ENCODE peak calls at places on chromosomes 2 and 18, in nine cellular contexts. One of them, this sample, is unnamed.

GRCh38 chr2:24970483-24971299 is 1.1 kb downstream of the DNAJC27 start:
- DNase-seq in astrocyte of the cerebellum: no peak
- DNase-seq in mucosa of descending colon: peak; percentile 52
- DNase-seq in AG10803: peak; percentile 57
- DNase-seq in A549: peak; percentile 35
- DNase-seq in Peyer's patch: no peak
- DNase-seq in NT2/D1: no peak
- DNase-seq in IMR-90: peak; percentile 30
- DNase-seq in right cardiac atrium: peak; percentile 54
- DNase-seq in this sample: no peak

GRCh38 chr18:25058520-25058919 is 293.4 kb downstream of the ZNF521 start:
- DNase-seq in astrocyte of the cerebellum: no peak
- DNase-seq in AG10803: no peak
- DNase-seq in NT2/D1: no peak
- DNase-seq in A549: no peak
- DNase-seq in right cardiac atrium: no peak
- DNase-seq in Peyer's patch: no peak
- DNase-seq in IMR-90: no peak
- DNase-seq in mucosa of descending colon: peak; percentile 60
- DNase-seq in this sample: no peak

GRCh38 chr2:34308140-34308539 is 709.0 kb upstream of the FAM98A start:
- DNase-seq in A549: no peak
- DNase-seq in astrocyte of the cerebellum: no peak
- DNase-seq in mucosa of descending colon: no peak
- DNase-seq in AG10803: no peak
- DNase-seq in IMR-90: no peak
- DNase-seq in Peyer's patch: no peak
- DNase-seq in NT2/D1: no peak
- DNase-seq in right cardiac atrium: no peak
- DNase-seq in this sample: no peak

GRCh38 chr2:200703132-200703925 is 108.4 kb upstream of the BZW1 start:
- DNase-seq in right cardiac atrium: no peak
- DNase-seq in NT2/D1: peak; percentile 39
- DNase-seq in Peyer's patch: no peak
- DNase-seq in astrocyte of the cerebellum: peak; percentile 76
- DNase-seq in mucosa of descending colon: no peak
- DNase-seq in A549: peak; percentile 74
- DNase-seq in AG10803: peak; percentile 79
- DNase-seq in IMR-90: peak; percentile 80
- DNase-seq in this sample: no peak

GRCh38 chr2:86006524-86006923 is 99.2 kb downstream of the POLR1A start:
- DNase-seq in right cardiac atrium: no peak
- DNase-seq in astrocyte of the cerebellum: no peak
- DNase-seq in A549: no peak
- DNase-seq in NT2/D1: no peak
- DNase-seq in Peyer's patch: no peak
- DNase-seq in AG10803: no peak
- DNase-seq in mucosa of descending colon: no peak
- DNase-seq in IMR-90: no peak
- DNase-seq in this sample: no peak

GRCh38 chr2:9944330-9944758 is 7.1 kb upstream of the GRHL1 start:
- DNase-seq in NT2/D1: no peak
- DNase-seq in A549: no peak
- DNase-seq in IMR-90: no peak
- DNase-seq in right cardiac atrium: no peak
- DNase-seq in Peyer's patch: no peak
- DNase-seq in mucosa of descending colon: no peak
- DNase-seq in astrocyte of the cerebellum: no peak
- DNase-seq in AG10803: peak; percentile 60
- DNase-seq in this sample: no peak

GRCh38 chr2:71877636-71878035 is 270.0 kb downstream of the CYP26B1 start:
- DNase-seq in IMR-90: no peak
- DNase-seq in Peyer's patch: no peak
- DNase-seq in A549: no peak
- DNase-seq in AG10803: no peak
- DNase-seq in NT2/D1: no peak
- DNase-seq in right cardiac atrium: no peak
- DNase-seq in mucosa of descending colon: no peak
- DNase-seq in astrocyte of the cerebellum: no peak
- DNase-seq in this sample: no peak

GRCh38 chr2:102677219-102678215 is 58.2 kb downstream of the SLC9A2 start:
- DNase-seq in Peyer's patch: no peak
- DNase-seq in AG10803: peak; percentile 8
- DNase-seq in NT2/D1: no peak
- DNase-seq in mucosa of descending colon: no peak
- DNase-seq in astrocyte of the cerebellum: no peak
- DNase-seq in A549: no peak
- DNase-seq in IMR-90: no peak
- DNase-seq in right cardiac atrium: no peak
- DNase-seq in this sample: no peak

GRCh38 chr2:230762317-230762896 is 49.8 kb downstream of the CAB39 start:
- DNase-seq in NT2/D1: peak; percentile 44
- DNase-seq in Peyer's patch: no peak
- DNase-seq in IMR-90: no peak
- DNase-seq in right cardiac atrium: no peak
- DNase-seq in A549: peak; percentile 53
- DNase-seq in mucosa of descending colon: no peak
- DNase-seq in astrocyte of the cerebellum: no peak
- DNase-seq in AG10803: no peak
- DNase-seq in this sample: no peak

GRCh38 chr18:74200780-74201179 is 52.5 kb downstream of the TIMM21 start:
- DNase-seq in AG10803: no peak
- DNase-seq in mucosa of descending colon: no peak
- DNase-seq in NT2/D1: no peak
- DNase-seq in Peyer's patch: no peak
- DNase-seq in astrocyte of the cerebellum: no peak
- DNase-seq in IMR-90: no peak
- DNase-seq in A549: no peak
- DNase-seq in right cardiac atrium: no peak
- DNase-seq in this sample: no peak

GRCh38 chr18:74197705-74198341 is 49.5 kb downstream of the TIMM21 start:
- DNase-seq in mucosa of descending colon: peak; percentile 60
- DNase-seq in IMR-90: no peak
- DNase-seq in Peyer's patch: no peak
- DNase-seq in A549: no peak
- DNase-seq in NT2/D1: no peak
- DNase-seq in AG10803: no peak
- DNase-seq in right cardiac atrium: no peak
- DNase-seq in astrocyte of the cerebellum: no peak
- DNase-seq in this sample: no peak

GRCh38 chr18:74194691-74195090 is 46.4 kb downstream of the TIMM21 start:
- DNase-seq in IMR-90: peak; percentile 25
- DNase-seq in Peyer's patch: no peak
- DNase-seq in AG10803: peak; percentile 12
- DNase-seq in right cardiac atrium: no peak
- DNase-seq in astrocyte of the cerebellum: no peak
- DNase-seq in mucosa of descending colon: no peak
- DNase-seq in A549: no peak
- DNase-seq in NT2/D1: no peak
- DNase-seq in this sample: no peak

GRCh38 chr18:74198453-74198852 is 50.1 kb downstream of the TIMM21 start:
- DNase-seq in Peyer's patch: peak; percentile 48
- DNase-seq in A549: no peak
- DNase-seq in astrocyte of the cerebellum: no peak
- DNase-seq in IMR-90: no peak
- DNase-seq in mucosa of descending colon: no peak
- DNase-seq in NT2/D1: no peak
- DNase-seq in AG10803: no peak
- DNase-seq in right cardiac atrium: no peak
- DNase-seq in this sample: no peak

GRCh38 chr18:74196220-74197119 is 48.1 kb downstream of the TIMM21 start:
- DNase-seq in A549: peak; percentile 65
- DNase-seq in IMR-90: peak; percentile 66
- DNase-seq in Peyer's patch: peak; percentile 34
- DNase-seq in right cardiac atrium: no peak
- DNase-seq in NT2/D1: peak; percentile 27
- DNase-seq in astrocyte of the cerebellum: peak; percentile 52
- DNase-seq in AG10803: peak; percentile 46
- DNase-seq in mucosa of descending colon: no peak
- DNase-seq in this sample: peak; percentile 74
- H3K4me3 ChIP-seq in A549: peak overlapping the region; percentile 33
- H3K4me3 ChIP-seq in IMR-90: peak overlapping the region; percentile 24
- H3K4me3 ChIP-seq in Peyer's patch: no peak overlapping the region
- H3K4me3 ChIP-seq in right cardiac atrium: no peak overlapping the region
- H3K4me3 ChIP-seq in NT2/D1: no peak overlapping the region
- H3K4me3 ChIP-seq in astrocyte of the cerebellum: peak overlapping the region; percentile 20
- H3K4me3 ChIP-seq in AG10803: no peak overlapping the region
- H3K4me3 ChIP-seq in mucosa of descending colon: no peak overlapping the region
- H3K4me3 ChIP-seq in this sample: no peak overlapping the region

GRCh38 chr2:96143848-96144480 is 1.3 kb downstream of the DUSP2 start:
- DNase-seq in mucosa of descending colon: peak; percentile 62
- DNase-seq in astrocyte of the cerebellum: no peak
- DNase-seq in NT2/D1: no peak
- DNase-seq in AG10803: no peak
- DNase-seq in A549: peak; percentile 19
- DNase-seq in IMR-90: no peak
- DNase-seq in Peyer's patch: peak; percentile 41
- DNase-seq in right cardiac atrium: no peak
- DNase-seq in this sample: peak; percentile 50
- H3K4me3 ChIP-seq in mucosa of descending colon: no peak overlapping the region
- H3K4me3 ChIP-seq in astrocyte of the cerebellum: peak overlapping the region; percentile 45
- H3K4me3 ChIP-seq in NT2/D1: peak overlapping the region; percentile 58
- H3K4me3 ChIP-seq in AG10803: peak overlapping the region; percentile 54
- H3K4me3 ChIP-seq in A549: no peak overlapping the region
- H3K4me3 ChIP-seq in IMR-90: no peak overlapping the region
- H3K4me3 ChIP-seq in Peyer's patch: peak overlapping the region; percentile 90
- H3K4me3 ChIP-seq in right cardiac atrium: no peak overlapping the region
- H3K4me3 ChIP-seq in this sample: peak overlapping the region; percentile 86

GRCh38 chr2:222733470-222733845 is 62.0 kb downstream of the MOGAT1 start:
- DNase-seq in Peyer's patch: no peak
- DNase-seq in astrocyte of the cerebellum: no peak
- DNase-seq in IMR-90: no peak
- DNase-seq in mucosa of descending colon: no peak
- DNase-seq in right cardiac atrium: no peak
- DNase-seq in A549: no peak
- DNase-seq in NT2/D1: no peak
- DNase-seq in AG10803: no peak
- DNase-seq in this sample: no peak

GRCh38 chr2:222733846-222734689 is 62.6 kb downstream of the MOGAT1 start:
- DNase-seq in mucosa of descending colon: no peak
- DNase-seq in IMR-90: no peak
- DNase-seq in Peyer's patch: no peak
- DNase-seq in NT2/D1: no peak
- DNase-seq in astrocyte of the cerebellum: no peak
- DNase-seq in right cardiac atrium: peak; percentile 79
- DNase-seq in AG10803: peak; percentile 65
- DNase-seq in A549: no peak
- DNase-seq in this sample: no peak

GRCh38 chr2:222732774-222733173 is 61.3 kb downstream of the MOGAT1 start:
- DNase-seq in mucosa of descending colon: no peak
- DNase-seq in AG10803: no peak
- DNase-seq in right cardiac atrium: no peak
- DNase-seq in astrocyte of the cerebellum: no peak
- DNase-seq in A549: no peak
- DNase-seq in IMR-90: no peak
- DNase-seq in Peyer's patch: no peak
- DNase-seq in NT2/D1: no peak
- DNase-seq in this sample: no peak

GRCh38 chr2:222736301-222736700 is 64.8 kb downstream of the MOGAT1 start:
- DNase-seq in mucosa of descending colon: no peak
- DNase-seq in Peyer's patch: no peak
- DNase-seq in AG10803: peak; percentile 49
- DNase-seq in NT2/D1: no peak
- DNase-seq in right cardiac atrium: no peak
- DNase-seq in IMR-90: peak; percentile 67
- DNase-seq in astrocyte of the cerebellum: no peak
- DNase-seq in A549: no peak
- DNase-seq in this sample: no peak

GRCh38 chr2:222734690-222735014 is 63.2 kb downstream of the MOGAT1 start:
- DNase-seq in astrocyte of the cerebellum: no peak
- DNase-seq in NT2/D1: no peak
- DNase-seq in right cardiac atrium: no peak
- DNase-seq in A549: no peak
- DNase-seq in mucosa of descending colon: no peak
- DNase-seq in IMR-90: no peak
- DNase-seq in Peyer's patch: no peak
- DNase-seq in AG10803: no peak
- DNase-seq in this sample: no peak
- H3K4me3 ChIP-seq in astrocyte of the cerebellum: no peak overlapping the region
- H3K4me3 ChIP-seq in NT2/D1: no peak overlapping the region
- H3K4me3 ChIP-seq in right cardiac atrium: no peak overlapping the region
- H3K4me3 ChIP-seq in A549: no peak overlapping the region
- H3K4me3 ChIP-seq in mucosa of descending colon: no peak overlapping the region
- H3K4me3 ChIP-seq in IMR-90: no peak overlapping the region
- H3K4me3 ChIP-seq in Peyer's patch: no peak overlapping the region
- H3K4me3 ChIP-seq in AG10803: no peak overlapping the region
- H3K4me3 ChIP-seq in this sample: no peak overlapping the region

GRCh38 chr2:76268928-76269327 is 558.2 kb upstream of the GCFC2 start:
- DNase-seq in Peyer's patch: no peak
- DNase-seq in A549: peak; percentile 11
- DNase-seq in NT2/D1: no peak
- DNase-seq in right cardiac atrium: no peak
- DNase-seq in astrocyte of the cerebellum: peak; percentile 11
- DNase-seq in IMR-90: peak; percentile 5
- DNase-seq in AG10803: no peak
- DNase-seq in mucosa of descending colon: no peak
- DNase-seq in this sample: no peak
- H3K4me3 ChIP-seq in Peyer's patch: no peak overlapping the region
- H3K4me3 ChIP-seq in A549: no peak overlapping the region
- H3K4me3 ChIP-seq in NT2/D1: no peak overlapping the region
- H3K4me3 ChIP-seq in right cardiac atrium: no peak overlapping the region
- H3K4me3 ChIP-seq in astrocyte of the cerebellum: no peak overlapping the region
- H3K4me3 ChIP-seq in IMR-90: no peak overlapping the region
- H3K4me3 ChIP-seq in AG10803: no peak overlapping the region
- H3K4me3 ChIP-seq in mucosa of descending colon: no peak overlapping the region
- H3K4me3 ChIP-seq in this sample: no peak overlapping the region

DNA sequence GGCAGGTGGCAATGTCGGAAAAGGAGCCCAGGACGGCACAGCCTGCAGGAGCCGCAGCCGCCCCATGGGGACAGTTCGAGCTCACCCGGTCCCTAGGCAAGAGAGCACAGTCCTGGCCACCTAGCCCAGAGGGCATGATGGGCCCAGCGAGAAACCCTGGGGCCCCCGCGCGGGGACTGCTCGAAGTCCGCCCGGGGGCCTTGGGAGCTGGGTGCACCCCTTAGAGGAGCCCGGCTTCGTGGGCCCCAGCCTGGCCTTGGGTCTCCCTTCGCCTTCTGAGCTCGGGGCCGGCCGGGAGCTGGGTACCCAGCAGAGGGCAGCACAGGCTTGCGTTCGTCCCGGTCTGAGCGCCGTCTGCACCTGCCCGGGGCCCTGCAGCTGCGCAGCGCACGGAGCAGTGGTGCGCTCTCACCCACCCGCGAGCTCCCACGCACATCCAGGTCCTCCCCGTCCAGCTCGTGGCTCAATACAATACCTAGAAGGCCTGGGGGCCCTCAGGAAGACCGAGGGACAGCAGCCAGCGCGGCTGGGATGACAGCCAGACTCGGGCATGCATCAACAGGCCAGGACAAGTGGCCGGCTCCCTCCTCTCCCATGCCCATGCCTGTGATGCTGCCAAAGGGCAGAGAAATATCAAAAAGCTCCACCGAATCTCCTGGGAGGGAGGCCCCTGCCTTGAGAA is 96.2 kb upstream of the ZNF532 start:
- DNase-seq in NT2/D1: no peak
- DNase-seq in IMR-90: peak; percentile 48
- DNase-seq in astrocyte of the cerebellum: no peak
- DNase-seq in AG10803: peak; percentile 44
- DNase-seq in Peyer's patch: peak; percentile 71
- DNase-seq in mucosa of descending colon: peak; percentile 75
- DNase-seq in A549: peak; percentile 63
- DNase-seq in right cardiac atrium: peak; percentile 88
- DNase-seq in this sample: peak; percentile 56
- H3K4me3 ChIP-seq in NT2/D1: no peak overlapping the region
- H3K4me3 ChIP-seq in IMR-90: peak overlapping the region; percentile 20
- H3K4me3 ChIP-seq in astrocyte of the cerebellum: peak overlapping the region; percentile 14
- H3K4me3 ChIP-seq in AG10803: peak overlapping the region; percentile 36
- H3K4me3 ChIP-seq in Peyer's patch: peak overlapping the region; percentile 26
- H3K4me3 ChIP-seq in mucosa of descending colon: no peak overlapping the region
- H3K4me3 ChIP-seq in A549: peak overlapping the region; percentile 21
- H3K4me3 ChIP-seq in right cardiac atrium: no peak overlapping the region
- H3K4me3 ChIP-seq in this sample: peak overlapping the region; percentile 12